ENCODE peak calls at places on chromosomes 16 and 17, in six cellular contexts. U, J, A, M, P and B are unnamed samples.

GRCh38 chr16:70520612-70521297 is 2.6 kb downstream of the COG4 start:
- DNase-seq in U (no peak), J (no peak), A (no peak), M (peak; percentile 80), P (no peak), B (no peak)

GRCh38 chr16:78705694-78706093 is 606.2 kb downstream of the WWOX start:
- DNase-seq in U (peak; percentile 59), J (no peak), A (no peak), M (no peak), P (no peak), B (no peak)

GRCh38 chr16:70577256-70577698 is 53.7 kb downstream of the SF3B3 start:
- DNase-seq in U (no peak), J (no peak), A (no peak), M (peak; percentile 83), P (no peak), B (no peak)

GRCh38 chr17:27978689-27979175 is 63.7 kb upstream of the NLK start:
- DNase-seq in U (no peak), J (no peak), A (no peak), M (no peak), P (no peak), B (no peak)

GRCh38 chr16:610513-611381 is 20.0 kb upstream of the WFIKKN1 start:
- DNase-seq in U (peak; percentile 64), J (no peak), A (peak; percentile 53), M (peak; percentile 52), P (no peak), B (peak; percentile 72)

GRCh38 chr16:31513884-31514283 is 5.7 kb upstream of the RUSF1 start:
- DNase-seq in U (no peak), J (no peak), A (no peak), M (no peak), P (no peak), B (no peak)

GRCh38 chr17:80146121-80147034 is 550 bp downstream of the EIF4A3 start:
- DNase-seq in U (no peak), J (no peak), A (no peak), M (peak; percentile 56), P (no peak), B (peak; percentile 35)

GRCh38 chr16:79077391-79077790 is 523.1 kb downstream of the MAF start:
- DNase-seq in U (no peak), J (no peak), A (no peak), M (no peak), P (no peak), B (no peak)

GRCh38 chr17:19948100-19948943 is 29.3 kb downstream of the AKAP10 start:
- DNase-seq in U (no peak), J (no peak), A (no peak), M (no peak), P (no peak), B (no peak)

GRCh38 chr17:21001813-21002221 is 41.0 kb downstream of the USP22 start:
- DNase-seq in U (no peak), J (no peak), A (no peak), M (peak; percentile 28), P (no peak), B (no peak)

GRCh38 chr16:1839554-1839953 is 12.5 kb downstream of the FAHD1 start:
- DNase-seq in U (no peak), J (no peak), A (no peak), M (peak; percentile 54), P (no peak), B (no peak)

GRCh38 chr17:2400474-2400866 is 390 bp downstream of the MNT start:
- DNase-seq in U (peak; percentile 79), J (no peak), A (peak; percentile 62), M (peak; percentile 80), P (peak; percentile 54), B (no peak)

GRCh38 chr16:78290498-78291271 is 191.2 kb downstream of the WWOX start:
- DNase-seq in U (no peak), J (no peak), A (no peak), M (no peak), P (no peak), B (no peak)

GRCh38 chr16:11145173-11145820 is 110.7 kb downstream of the SOCS1 start:
- DNase-seq in U (no peak), J (no peak), A (no peak), M (peak; percentile 89), P (no peak), B (no peak)

GRCh38 chr17:18219016-18219415 is 6.4 kb upstream of the LLGL1 start:
- DNase-seq in U (no peak), J (no peak), A (peak; percentile 42), M (peak; percentile 56), P (no peak), B (no peak)

GRCh38 chr17:18213666-18214270 is 11.7 kb upstream of the LLGL1 start:
- DNase-seq in U (no peak), J (no peak), A (no peak), M (no peak), P (no peak), B (no peak)

GRCh38 chr17:18217412-18218015 is 7.9 kb upstream of the LLGL1 start:
- DNase-seq in U (peak; percentile 80), J (no peak), A (peak; percentile 74), M (peak; percentile 67), P (peak; percentile 73), B (peak; percentile 74)
- H3K4me1 ChIP-seq in U (no peaks in the 10 kb centered on the region), J (peaks cover 18% of the 10 kb centered on the region), A (no peaks in the 10 kb centered on the region), M (peaks cover 18% of the 10 kb centered on the region), P (peaks cover 11% of the 10 kb centered on the region), B (no peaks in the 10 kb centered on the region)

DNA sequence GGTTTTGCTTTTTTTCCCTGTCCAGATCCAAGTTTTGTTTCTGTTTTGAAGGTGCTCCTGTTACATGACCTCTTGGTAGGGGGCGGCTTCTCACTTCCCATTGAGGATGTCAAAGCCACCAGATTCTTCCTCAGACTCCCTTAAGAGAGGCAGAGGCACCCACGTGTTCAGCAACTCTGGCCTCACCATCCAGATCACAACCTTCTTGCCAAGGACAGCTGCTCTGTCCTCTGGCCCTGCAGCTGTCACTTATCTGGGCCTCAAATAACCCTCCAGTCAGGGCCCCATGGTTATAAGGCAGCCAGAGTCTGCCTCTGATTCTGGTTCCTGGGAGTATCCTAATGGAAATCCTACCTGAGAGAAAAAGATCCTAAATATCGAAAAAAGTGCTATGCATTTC is 208.4 kb downstream of the STX8 start:
- DNase-seq in U (no peak), J (no peak), A (peak; percentile 49), M (no peak), P (peak; percentile 47), B (no peak)
- H3K4me1 ChIP-seq in U (no peaks in the 10 kb centered on the region), J (peaks cover 12% of the 10 kb centered on the region), A (no peaks in the 10 kb centered on the region), M (peaks cover 27% of the 10 kb centered on the region), P (peaks cover 35% of the 10 kb centered on the region), B (peaks cover 15% of the 10 kb centered on the region)

GRCh38 chr16:68270353-68270752 is 6.0 kb downstream of the SLC7A6 start:
- DNase-seq in U (no peak), J (no peak), A (no peak), M (no peak), P (no peak), B (no peak)
- H3K4me1 ChIP-seq in U (peaks cover 20% of the 10 kb centered on the region), J (peaks cover 76% of the 10 kb centered on the region), A (no peaks in the 10 kb centered on the region), M (peaks cover 38% of the 10 kb centered on the region), P (peaks cover 59% of the 10 kb centered on the region), B (peaks cover 27% of the 10 kb centered on the region)

GRCh38 chr17:6448473-6448872 is 4.2 kb downstream of the PIMREG start:
- DNase-seq in U (no peak), J (no peak), A (no peak), M (no peak), P (no peak), B (no peak)

GRCh38 chr17:6453279-6454024 is 9.2 kb downstream of the PIMREG start:
- DNase-seq in U (no peak), J (no peak), A (no peak), M (no peak), P (no peak), B (no peak)

GRCh38 chr17:6452471-6453266 is 8.4 kb downstream of the PIMREG start:
- DNase-seq in U (no peak), J (no peak), A (no peak), M (no peak), P (no peak), B (no peak)

GRCh38 chr17:6449307-6449706 is 5.1 kb downstream of the PIMREG start:
- DNase-seq in U (no peak), J (no peak), A (no peak), M (no peak), P (no peak), B (no peak)

GRCh38 chr17:6450926-6451717 is 6.9 kb downstream of the PIMREG start:
- DNase-seq in U (no peak), J (no peak), A (no peak), M (no peak), P (no peak), B (no peak)
- H3K4me1 ChIP-seq in U (peaks cover 6% of the 10 kb centered on the region), J (peaks cover 16% of the 10 kb centered on the region), A (peaks cover 3% of the 10 kb centered on the region), M (no peaks in the 10 kb centered on the region), P (peaks cover 7% of the 10 kb centered on the region), B (no peaks in the 10 kb centered on the region)